ENCODE peak calls at places on chromosomes 11 and 22, in seven cellular contexts. One of them, this sample, is unnamed.

GRCh38 chr11:12042215-12042676 is 33.8 kb upstream of the DKK3 start:
- DNase-seq in tibial nerve: no peak
- DNase-seq in fibroblast of mammary gland: peak
- DNase-seq in activated naive CD8-positive, alpha-beta T cell treated with anti-CD3 and anti-CD28 coated beads for 36 hours: no peak
- DNase-seq in naive thymus-derived CD8-positive, alpha-beta T cell: no peak
- DNase-seq in T47D: peak
- DNase-seq in brain pericyte: no peak
- DNase-seq in this sample: no peak

GRCh38 chr22:41512421-41513194 is 31.7 kb downstream of the POLR3H start:
- DNase-seq in tibial nerve: no peak
- DNase-seq in fibroblast of mammary gland: peak
- DNase-seq in activated naive CD8-positive, alpha-beta T cell treated with anti-CD3 and anti-CD28 coated beads for 36 hours: no peak
- DNase-seq in naive thymus-derived CD8-positive, alpha-beta T cell: no peak
- DNase-seq in T47D: peak
- DNase-seq in brain pericyte: peak
- DNase-seq in this sample: no peak

GRCh38 chr11:9250139-9250582 is 15.0 kb downstream of the DENND5A start:
- DNase-seq in tibial nerve: no peak
- DNase-seq in fibroblast of mammary gland: no peak
- DNase-seq in activated naive CD8-positive, alpha-beta T cell treated with anti-CD3 and anti-CD28 coated beads for 36 hours: peak
- DNase-seq in naive thymus-derived CD8-positive, alpha-beta T cell: peak
- DNase-seq in T47D: no peak
- DNase-seq in brain pericyte: no peak
- DNase-seq in this sample: no peak

GRCh38 chr11:68689737-68690625 is 5.6 kb downstream of the GAL start:
- DNase-seq in tibial nerve: no peak
- DNase-seq in fibroblast of mammary gland: no peak
- DNase-seq in activated naive CD8-positive, alpha-beta T cell treated with anti-CD3 and anti-CD28 coated beads for 36 hours: no peak
- DNase-seq in naive thymus-derived CD8-positive, alpha-beta T cell: peak
- DNase-seq in T47D: no peak
- DNase-seq in brain pericyte: no peak
- DNase-seq in this sample: no peak

GRCh38 chr22:31561238-31561887 is 65.0 kb downstream of the SFI1 start:
- DNase-seq in tibial nerve: peak
- DNase-seq in fibroblast of mammary gland: peak
- DNase-seq in activated naive CD8-positive, alpha-beta T cell treated with anti-CD3 and anti-CD28 coated beads for 36 hours: peak
- DNase-seq in naive thymus-derived CD8-positive, alpha-beta T cell: no peak
- DNase-seq in T47D: peak
- DNase-seq in brain pericyte: peak
- DNase-seq in this sample: peak

GRCh38 chr11:78270993-78271392 is 82.3 kb downstream of the USP35 start:
- DNase-seq in tibial nerve: no peak
- DNase-seq in fibroblast of mammary gland: no peak
- DNase-seq in activated naive CD8-positive, alpha-beta T cell treated with anti-CD3 and anti-CD28 coated beads for 36 hours: no peak
- DNase-seq in naive thymus-derived CD8-positive, alpha-beta T cell: no peak
- DNase-seq in T47D: no peak
- DNase-seq in brain pericyte: no peak
- DNase-seq in this sample: no peak

GRCh38 chr22:30604723-30605122 is 2.3 kb upstream of the TCN2 start:
- DNase-seq in tibial nerve: no peak
- DNase-seq in fibroblast of mammary gland: no peak
- DNase-seq in activated naive CD8-positive, alpha-beta T cell treated with anti-CD3 and anti-CD28 coated beads for 36 hours: no peak
- DNase-seq in naive thymus-derived CD8-positive, alpha-beta T cell: no peak
- DNase-seq in T47D: no peak
- DNase-seq in brain pericyte: no peak
- DNase-seq in this sample: no peak

GRCh38 chr11:15991174-15991655 is 365.1 kb downstream of the SOX6 start:
- DNase-seq in tibial nerve: no peak
- DNase-seq in fibroblast of mammary gland: no peak
- DNase-seq in activated naive CD8-positive, alpha-beta T cell treated with anti-CD3 and anti-CD28 coated beads for 36 hours: no peak
- DNase-seq in naive thymus-derived CD8-positive, alpha-beta T cell: no peak
- DNase-seq in T47D: no peak
- DNase-seq in brain pericyte: no peak
- DNase-seq in this sample: no peak

GRCh38 chr11:114077482-114078305 is 18.2 kb downstream of the ZBTB16 start:
- DNase-seq in tibial nerve: no peak
- DNase-seq in fibroblast of mammary gland: no peak
- DNase-seq in activated naive CD8-positive, alpha-beta T cell treated with anti-CD3 and anti-CD28 coated beads for 36 hours: peak
- DNase-seq in naive thymus-derived CD8-positive, alpha-beta T cell: no peak
- DNase-seq in T47D: no peak
- DNase-seq in brain pericyte: no peak
- DNase-seq in this sample: no peak

GRCh38 chr11:41175304-41175972 is 284.0 kb downstream of the LRRC4C start:
- DNase-seq in tibial nerve: no peak
- DNase-seq in fibroblast of mammary gland: no peak
- DNase-seq in activated naive CD8-positive, alpha-beta T cell treated with anti-CD3 and anti-CD28 coated beads for 36 hours: no peak
- DNase-seq in naive thymus-derived CD8-positive, alpha-beta T cell: no peak
- DNase-seq in T47D: peak
- DNase-seq in brain pericyte: no peak
- DNase-seq in this sample: no peak

GRCh38 chr11:83713701-83714100 is 427.5 kb upstream of the CCDC90B start:
- DNase-seq in tibial nerve: peak
- DNase-seq in fibroblast of mammary gland: peak
- DNase-seq in activated naive CD8-positive, alpha-beta T cell treated with anti-CD3 and anti-CD28 coated beads for 36 hours: no peak
- DNase-seq in naive thymus-derived CD8-positive, alpha-beta T cell: no peak
- DNase-seq in T47D: no peak
- DNase-seq in brain pericyte: no peak
- DNase-seq in this sample: no peak

GRCh38 chr11:123509737-123510578 is 79.9 kb downstream of the GRAMD1B start:
- DNase-seq in tibial nerve: no peak
- DNase-seq in fibroblast of mammary gland: peak
- DNase-seq in activated naive CD8-positive, alpha-beta T cell treated with anti-CD3 and anti-CD28 coated beads for 36 hours: no peak
- DNase-seq in naive thymus-derived CD8-positive, alpha-beta T cell: no peak
- DNase-seq in T47D: no peak
- DNase-seq in brain pericyte: peak
- DNase-seq in this sample: no peak

GRCh38 chr22:29983296-29983917 is 96.9 kb upstream of the HORMAD2 start:
- DNase-seq in tibial nerve: no peak
- DNase-seq in fibroblast of mammary gland: no peak
- DNase-seq in activated naive CD8-positive, alpha-beta T cell treated with anti-CD3 and anti-CD28 coated beads for 36 hours: no peak
- DNase-seq in naive thymus-derived CD8-positive, alpha-beta T cell: no peak
- DNase-seq in T47D: no peak
- DNase-seq in brain pericyte: no peak
- DNase-seq in this sample: no peak

GRCh38 chr11:2389344-2390026 is 11.1 kb upstream of the TSSC4 start:
- DNase-seq in tibial nerve: no peak
- DNase-seq in fibroblast of mammary gland: no peak
- DNase-seq in activated naive CD8-positive, alpha-beta T cell treated with anti-CD3 and anti-CD28 coated beads for 36 hours: no peak
- DNase-seq in naive thymus-derived CD8-positive, alpha-beta T cell: no peak
- DNase-seq in T47D: no peak
- DNase-seq in brain pericyte: no peak
- DNase-seq in this sample: no peak

GRCh38 chr22:29520851-29521250 is 32.7 kb downstream of the THOC5 start:
- DNase-seq in tibial nerve: no peak
- DNase-seq in fibroblast of mammary gland: peak
- DNase-seq in activated naive CD8-positive, alpha-beta T cell treated with anti-CD3 and anti-CD28 coated beads for 36 hours: no peak
- DNase-seq in naive thymus-derived CD8-positive, alpha-beta T cell: no peak
- DNase-seq in T47D: no peak
- DNase-seq in brain pericyte: no peak
- DNase-seq in this sample: no peak